ENCODE peak calls at places on chromosomes 1 and 21, in six cellular contexts. A, J, H, P, Y and G are unnamed samples.
A peak's percentile ranks its signal among the peaks of the same experiment; 100 is the strongest.

GRCh38 chr1:55506686-55507577 is 291.8 kb upstream of the USP24 start:
- DNase-seq in A (no peak), P (no peak), Y (peak; percentile 43), H (no peak), J (peak; percentile 51), G (peak; percentile 46)

GRCh38 chr1:50976890-50977574 is 7.0 kb downstream of the CDKN2C start:
- DNase-seq in A (peak; percentile 68), H (no peak), P (no peak), Y (peak; percentile 58), J (peak; percentile 32), G (no peak)

GRCh38 chr1:244352156-244352830 is 99.4 kb downstream of the ADSS2 start:
- DNase-seq in J (peak; percentile 56), Y (no peak), A (no peak), P (no peak), H (no peak), G (no peak)

GRCh38 chr1:197519741-197520334 is 251.8 kb downstream of the CRB1 start:
- DNase-seq in J (no peak), A (no peak), P (no peak), H (no peak), Y (peak; percentile 15), G (no peak)

GRCh38 chr1:206867261-206867660 is 1.8 kb downstream of the IL20 start:
- DNase-seq in P (no peak), A (no peak), H (no peak), J (no peak), Y (no peak), G (no peak)

GRCh38 chr1:91201174-91201573 is 179.3 kb upstream of the ZNF644 start:
- DNase-seq in H (no peak), A (no peak), J (no peak), Y (no peak), P (no peak), G (no peak)

GRCh38 chr1:15722836-15723542 is 13.1 kb upstream of the SLC25A34 start:
- DNase-seq in Y (no peak), J (no peak), A (no peak), H (no peak), P (peak; percentile 32), G (no peak)

GRCh38 chr1:178096421-178096820 is 2.5 kb downstream of the RASAL2 start:
- DNase-seq in H (no peak), Y (no peak), J (no peak), A (no peak), P (no peak), G (no peak)

GRCh38 chr1:44108241-44108640 is 10.4 kb upstream of the KLF17 start:
- DNase-seq in H (no peak), A (no peak), Y (peak; percentile 53), J (no peak), P (no peak), G (no peak)

GRCh38 chr21:43916076-43916475 is 51.1 kb downstream of the AGPAT3 start:
- DNase-seq in A (no peak), H (no peak), Y (no peak), P (no peak), J (no peak), G (no peak)

GRCh38 chr1:51648180-51649109 is 31.6 kb downstream of the OSBPL9 start:
- DNase-seq in J (peak; percentile 51), Y (peak; percentile 59), H (no peak), P (no peak), A (no peak), G (no peak)

GRCh38 chr1:206784471-206784903 is 12.2 kb upstream of the IL10 start:
- DNase-seq in H (no peak), J (peak; percentile 43), P (no peak), Y (no peak), A (no peak), G (peak; percentile 74)

GRCh38 chr1:154988053-154988954 is 5.1 kb upstream of the LENEP start:
- DNase-seq in J (no peak), H (no peak), Y (no peak), P (no peak), A (no peak), G (peak; percentile 38)

GRCh38 chr1:233289676-233290075 is 5.8 kb downstream of the PCNX2 start:
- DNase-seq in P (no peak), H (no peak), A (peak; percentile 46), Y (no peak), J (no peak), G (peak; percentile 54)

GRCh38 chr1:236959112-236959511 is 45.1 kb downstream of the MT1HL1 start:
- DNase-seq in J (no peak), P (no peak), Y (no peak), A (no peak), H (no peak), G (no peak)

GRCh38 chr1:183306317-183307042 is 111.7 kb downstream of the NMNAT2 start:
- DNase-seq in P (no peak), H (no peak), A (no peak), J (no peak), Y (no peak), G (no peak)

GRCh38 chr21:34734696-34735095 is 65.9 kb downstream of the CLIC6 start:
- DNase-seq in H (no peak), A (no peak), Y (no peak), J (no peak), P (peak; percentile 78), G (no peak)